ENCODE peak calls at places on chromosomes 6 and 20, in six cellular contexts. R is fibroblast of lung; Y is activated gamma-delta T cell; P is GM10248; U is NAMALWA; V is stimulated activated CD8-positive, alpha-beta memory T cell treated with anti-CD3 and anti-CD28 coated beads, Interleukin-12 subunit alpha, Interleukin-12 subunit beta, amount 100 ng/mL, for 4 hours. G is an unnamed sample.

GRCh38 chr6:70312165-70312564 is 9.3 kb upstream of the COL9A1 start:
- DNase-seq in R (peak; percentile 51), Y (no peak), P (no peak), U (no peak), V (no peak), G (no peak)

GRCh38 chr6:146420255-146420654 is 123.4 kb upstream of the RAB32 start:
- DNase-seq in R (no peak), Y (no peak), P (no peak), U (no peak), V (no peak), G (no peak)

GRCh38 chr6:36848658-36849441 is 9.6 kb upstream of the CPNE5 start:
- DNase-seq in R (no peak), Y (no peak), P (no peak), U (no peak), V (no peak), G (no peak)

GRCh38 chr6:3571836-3572235 is 115.0 kb upstream of the SLC22A23 start:
- DNase-seq in R (no peak), Y (no peak), P (no peak), U (no peak), V (no peak), G (no peak)

GRCh38 chr6:68008445-68008844 is 626.6 kb upstream of the ADGRB3 start:
- DNase-seq in R (peak; percentile 33), Y (no peak), P (peak; percentile 30), U (no peak), V (no peak), G (no peak)

GRCh38 chr6:11428351-11428750 is 109.2 kb upstream of the TMEM170B start:
- DNase-seq in R (no peak), Y (no peak), P (no peak), U (peak; percentile 18), V (no peak), G (no peak)

GRCh38 chr20:32537657-32538525 is 47.2 kb downstream of the NOL4L start:
- DNase-seq in R (no peak), Y (no peak), P (no peak), U (no peak), V (no peak), G (no peak)

GRCh38 chr6:33417127-33417902 is 592 bp downstream of the CUTA start:
- DNase-seq in R (peak; percentile 72), Y (no peak), P (no peak), U (no peak), V (no peak), G (no peak)

GRCh38 chr6:162147805-162148204 is 579.8 kb downstream of the PRKN start:
- DNase-seq in R (no peak), Y (no peak), P (no peak), U (no peak), V (no peak), G (no peak)

GRCh38 chr6:130322673-130323268 is 43.0 kb upstream of the TMEM200A start:
- DNase-seq in R (peak; percentile 85), Y (no peak), P (peak; percentile 31), U (peak; percentile 67), V (no peak), G (peak; percentile 47)

GRCh38 chr20:32183947-32184635 is 23.5 kb downstream of the PLAGL2 start:
- DNase-seq in R (no peak), Y (no peak), P (no peak), U (no peak), V (no peak), G (no peak)

GRCh38 chr6:45835725-45836437 is 179.8 kb downstream of the CLIC5 start:
- DNase-seq in R (no peak), Y (no peak), P (no peak), U (no peak), V (no peak), G (no peak)

GRCh38 chr6:16759181-16759645 is 2.0 kb downstream of the ATXN1 start:
- DNase-seq in R (no peak), Y (no peak), P (no peak), U (peak; percentile 34), V (no peak), G (peak; percentile 11)

GRCh38 chr6:811806-812205 is 118.9 kb upstream of the EXOC2 start:
- DNase-seq in R (peak; percentile 14), Y (no peak), P (no peak), U (no peak), V (no peak), G (no peak)

GRCh38 chr6:134657751-134658522 is 292.0 kb downstream of the ALDH8A1 start:
- DNase-seq in R (no peak), Y (no peak), P (no peak), U (no peak), V (no peak), G (no peak)

GRCh38 chr20:45848969-45849582 is 8.1 kb downstream of the ACOT8 start:
- DNase-seq in R (no peak), Y (no peak), P (no peak), U (no peak), V (no peak), G (no peak)

GRCh38 chr6:21049572-21049971 is 515.3 kb downstream of the CDKAL1 start:
- DNase-seq in R (peak; percentile 41), Y (no peak), P (no peak), U (no peak), V (no peak), G (no peak)

GRCh38 chr6:167811689-167812487 is 14.8 kb upstream of the AFDN start:
- DNase-seq in R (no peak), Y (no peak), P (no peak), U (peak; percentile 19), V (no peak), G (no peak)

GRCh38 chr6:148857817-148858390 is 111.1 kb downstream of the UST start:
- DNase-seq in R (peak; percentile 76), Y (no peak), P (no peak), U (no peak), V (no peak), G (no peak)

GRCh38 chr6:72464246-72464645 is 157.6 kb upstream of the KCNQ5 start:
- DNase-seq in R (peak; percentile 7), Y (no peak), P (no peak), U (no peak), V (no peak), G (no peak)

GRCh38 chr20:20083796-20084195 is 31.5 kb downstream of the CFAP61 start:
- DNase-seq in R (peak; percentile 45), Y (no peak), P (peak; percentile 46), U (peak; percentile 67), V (no peak), G (no peak)

GRCh38 chr20:49568491-49569151 is 684 bp upstream of the PTGIS start:
- DNase-seq in R (no peak), Y (no peak), P (no peak), U (no peak), V (no peak), G (no peak)

GRCh38 chr6:9851541-9852380 is 563.1 kb downstream of the TFAP2A start:
- DNase-seq in R (no peak), Y (no peak), P (no peak), U (no peak), V (no peak), G (no peak)

GRCh38 chr20:13234961-13235360 is 13.9 kb downstream of the ISM1 start:
- DNase-seq in R (no peak), Y (no peak), P (no peak), U (no peak), V (no peak), G (no peak)

GRCh38 chr20:3751664-3752385 is 15.7 kb downstream of the ADISSP start:
- DNase-seq in R (no peak), Y (no peak), P (peak; percentile 71), U (no peak), V (peak; percentile 8), G (peak; percentile 22)

GRCh38 chr6:121305957-121306607 is 28.2 kb downstream of the TBC1D32 start:
- DNase-seq in R (peak; percentile 45), Y (no peak), P (peak; percentile 28), U (peak; percentile 55), V (no peak), G (no peak)

GRCh38 chr6:169723200-169723909 is 945 bp downstream of the PHF10 start:
- DNase-seq in R (peak; percentile 66), Y (peak; percentile 60), P (peak; percentile 71), U (peak; percentile 82), V (peak; percentile 59), G (peak; percentile 71)

GRCh38 chr6:114009192-114009591 is 38.2 kb upstream of the HDAC2 start:
- DNase-seq in R (no peak), Y (no peak), P (no peak), U (no peak), V (no peak), G (no peak)

GRCh38 chr6:159008656-159009288 is 8.8 kb upstream of the RSPH3 start:
- DNase-seq in R (peak; percentile 57), Y (no peak), P (peak; percentile 61), U (peak; percentile 78), V (no peak), G (no peak)